ENCODE peak calls at places on chromosomes 12 and 14, in seven cellular contexts. Z is CD8-positive, alpha-beta memory T cell; M is thyroid gland; D is CD4-positive, CD25-positive, alpha-beta regulatory T cell; U is ascending aorta; O is pancreas; B is GM23248. X is an unnamed sample. For H3K9me3, the result is how much of the 10 kb centered on the place peaks cover.

GRCh38 chr14:35414365-35414764 is 9.8 kb upstream of the NFKBIA start:
- DNase-seq in Z (no peak), M (no peak), D (no peak), U (no peak), O (no peak), B (peak), X (no peak)

GRCh38 chr14:105162374-105162979 is 6.1 kb downstream of the JAG2 start:
- DNase-seq in Z (no peak), M (no peak), D (no peak), U (no peak), O (no peak), B (no peak), X (no peak)

GRCh38 chr12:3042394-3042793 is 34.8 kb upstream of the TSPAN9 start:
- DNase-seq in Z (no peak), M (no peak), D (no peak), U (no peak), O (no peak), B (no peak), X (no peak)

GRCh38 chr14:86257973-86258372 is 728.0 kb downstream of the FLRT2 start:
- DNase-seq in Z (no peak), M (no peak), D (no peak), U (no peak), O (no peak), B (no peak), X (no peak)

GRCh38 chr12:92977326-92977725 is 48.2 kb upstream of the EEA1 start:
- DNase-seq in Z (peak), M (no peak), D (no peak), U (no peak), O (no peak), B (no peak), X (no peak)

GRCh38 chr12:77062846-77063461 is 2.4 kb downstream of the E2F7 start:
- DNase-seq in Z (no peak), M (no peak), D (no peak), U (no peak), O (no peak), B (no peak), X (no peak)

GRCh38 chr12:6959376-6960290 is 8.5 kb downstream of the PTPN6 start:
- DNase-seq in Z (no peak), M (no peak), D (no peak), U (peak), O (no peak), B (no peak), X (peak)

GRCh38 chr12:7161811-7162210 is 27.7 kb upstream of the PEX5 start:
- DNase-seq in Z (no peak), M (no peak), D (no peak), U (no peak), O (no peak), B (peak), X (no peak)

GRCh38 chr12:92362109-92362508 is 216.5 kb upstream of the BTG1 start:
- DNase-seq in Z (no peak), M (no peak), D (no peak), U (no peak), O (no peak), B (no peak), X (no peak)

GRCh38 chr12:82919365-82920054 is 232.8 kb downstream of the TMTC2 start:
- DNase-seq in Z (no peak), M (no peak), D (no peak), U (no peak), O (no peak), B (no peak), X (no peak)

GRCh38 chr14:67371247-67372148 is 11.4 kb downstream of the EIF2S1 start:
- DNase-seq in Z (no peak), M (no peak), D (no peak), U (no peak), O (no peak), B (no peak), X (no peak)

GRCh38 chr14:76486251-76486743 is 110.4 kb downstream of the ESRRB start:
- DNase-seq in Z (no peak), M (peak), D (no peak), U (no peak), O (no peak), B (no peak), X (no peak)

DNA sequence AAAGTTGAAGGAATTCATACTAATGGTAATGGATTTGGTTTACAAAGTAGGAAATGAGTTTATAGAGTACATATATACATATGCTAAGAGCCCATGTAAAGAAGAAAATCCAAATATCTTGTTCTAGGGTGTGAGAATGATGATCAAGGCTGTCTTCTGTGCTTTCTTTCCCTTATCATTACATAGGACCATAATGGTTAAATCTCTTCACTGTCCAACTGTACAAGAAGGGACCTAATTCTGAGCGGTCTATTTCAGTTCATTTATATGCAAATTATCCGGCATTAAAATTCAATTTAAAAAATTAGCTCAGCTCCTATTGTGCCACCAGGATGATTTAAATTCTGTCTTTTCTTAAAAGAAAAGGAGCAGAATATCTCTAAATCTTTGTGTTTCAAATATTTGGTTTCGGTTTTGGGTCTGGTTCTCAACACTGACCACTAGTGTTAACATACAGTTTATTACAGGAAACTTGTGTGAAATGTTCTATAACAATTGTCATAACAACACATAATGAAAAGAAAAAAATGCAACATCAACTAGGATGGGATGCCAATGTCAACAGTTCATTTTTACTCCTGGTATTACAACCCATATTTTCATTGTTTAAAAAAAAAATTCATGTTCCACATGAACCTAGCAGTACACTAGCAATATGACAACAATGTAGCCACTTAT is 16.8 kb downstream of the OR4K1 start:
- DNase-seq in Z (no peak), M (no peak), D (peak), U (no peak), O (no peak), B (peak), X (no peak)
- H3K9me3 ChIP-seq in Z (under half), M (under half), D (under half), U (under half), O (under half), B (under half), X (under half)

GRCh38 chr12:31973818-31974217 is 14.6 kb downstream of the RESF1 start:
- DNase-seq in Z (no peak), M (no peak), D (no peak), U (no peak), O (no peak), B (no peak), X (no peak)

GRCh38 chr12:31966558-31967205 is 7.5 kb downstream of the RESF1 start:
- DNase-seq in Z (peak), M (no peak), D (no peak), U (no peak), O (no peak), B (no peak), X (no peak)

GRCh38 chr12:31967569-31967968 is 8.4 kb downstream of the RESF1 start:
- DNase-seq in Z (peak), M (no peak), D (no peak), U (no peak), O (no peak), B (no peak), X (no peak)

GRCh38 chr12:31974673-31975072 is 15.5 kb downstream of the RESF1 start:
- DNase-seq in Z (no peak), M (no peak), D (no peak), U (no peak), O (no peak), B (no peak), X (no peak)

GRCh38 chr12:31970199-31970598 is 11.0 kb downstream of the RESF1 start:
- DNase-seq in Z (no peak), M (no peak), D (no peak), U (no peak), O (no peak), B (no peak), X (no peak)
- H3K9me3 ChIP-seq in Z (under half), M (under half), D (under half), U (under half), O (under half), B (under half), X (under half)

DNA sequence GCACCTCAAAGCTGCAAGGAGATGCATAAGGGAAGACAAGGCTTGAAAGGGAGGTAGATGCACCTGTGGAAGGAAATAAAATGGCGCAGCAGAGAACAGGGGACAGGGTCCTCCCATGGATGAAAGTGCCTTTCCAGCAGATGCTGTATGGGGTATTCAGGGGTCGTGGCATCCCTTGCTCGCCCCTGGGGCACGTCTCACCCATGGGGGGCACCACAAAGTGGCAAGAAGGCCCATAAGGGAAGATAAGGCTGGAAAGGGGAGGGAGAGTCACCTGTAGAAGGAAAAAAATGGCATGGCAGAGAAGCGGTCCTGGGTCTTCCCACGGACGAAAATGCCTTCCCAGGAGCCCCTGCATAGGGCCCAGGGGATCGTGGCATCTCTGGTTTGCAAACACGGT is 265.1 kb downstream of the ALG10 start:
- DNase-seq in Z (no peak), M (peak), D (no peak), U (no peak), O (no peak), B (no peak), X (no peak)
- H3K9me3 ChIP-seq in Z (under half), M (under half), D (half or more), U (under half), O (under half), B (under half), X (under half)

DNA sequence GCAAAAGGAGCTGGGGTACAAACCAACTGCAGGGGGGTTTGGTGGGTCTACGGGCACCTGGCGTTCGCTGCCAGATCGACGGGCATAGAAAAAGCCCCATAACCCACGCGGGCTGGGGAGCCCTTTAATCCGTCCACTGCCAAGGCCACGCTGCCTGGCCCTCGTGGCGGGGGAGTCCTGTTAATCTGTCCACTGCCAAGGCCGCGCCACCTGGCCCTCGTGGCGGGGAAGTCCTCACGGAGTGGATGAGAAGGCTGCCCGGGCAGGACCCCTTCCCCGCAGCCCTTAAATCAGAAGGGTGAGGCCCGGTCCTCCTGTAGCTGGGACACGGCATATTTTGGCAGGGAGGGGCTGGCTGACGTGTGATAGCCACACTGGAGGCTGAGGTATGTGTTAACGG is 86.1 kb downstream of the NOC4L start:
- DNase-seq in Z (no peak), M (no peak), D (no peak), U (no peak), O (no peak), B (no peak), X (no peak)
- H3K9me3 ChIP-seq in Z (under half), M (under half), D (under half), U (under half), O (under half), B (under half), X (under half)

DNA sequence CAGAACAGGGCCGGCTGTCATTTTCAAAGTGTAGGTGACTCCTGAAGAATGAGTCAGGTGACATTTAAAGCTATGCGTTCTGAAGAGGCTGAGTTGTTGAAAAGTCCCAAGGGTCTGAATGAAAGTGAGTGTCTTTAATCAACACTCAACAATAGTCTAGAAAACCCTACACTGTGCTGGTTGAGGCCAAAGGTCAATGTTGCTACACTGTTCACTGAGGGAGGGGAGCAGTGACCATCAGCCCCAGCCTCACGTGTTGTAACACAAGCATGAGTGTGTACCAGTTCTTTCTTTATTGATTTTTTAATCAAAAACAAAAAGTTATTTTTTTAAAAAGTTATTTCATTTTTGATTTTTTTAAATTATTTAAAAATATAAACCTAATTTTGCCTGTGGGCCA is 418.8 kb upstream of the LRFN5 start:
- DNase-seq in Z (no peak), M (no peak), D (no peak), U (no peak), O (no peak), B (no peak), X (no peak)
- H3K9me3 ChIP-seq in Z (under half), M (under half), D (under half), U (under half), O (under half), B (under half), X (under half)

DNA sequence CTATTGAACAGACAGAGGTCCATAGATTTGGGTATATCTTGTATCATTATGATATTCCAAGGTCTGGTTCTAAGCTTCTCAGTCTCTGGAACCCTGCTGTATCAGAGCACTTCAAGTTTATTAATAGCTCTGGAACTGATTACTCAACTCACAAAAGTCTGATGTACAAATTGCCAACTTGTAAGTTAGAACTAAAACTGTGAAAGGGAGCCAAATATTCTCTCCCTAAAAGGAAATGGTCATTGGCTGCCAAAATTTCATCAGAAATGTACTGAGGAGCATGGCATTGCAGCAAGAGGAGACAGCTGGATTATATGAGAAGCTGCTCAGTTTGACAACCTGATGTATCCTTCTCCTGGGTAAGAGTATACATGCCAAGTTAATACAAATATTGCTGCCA is 828.8 kb upstream of the SEL1L start:
- DNase-seq in Z (no peak), M (no peak), D (no peak), U (no peak), O (no peak), B (no peak), X (no peak)
- H3K9me3 ChIP-seq in Z (under half), M (under half), D (under half), U (under half), O (under half), B (under half), X (under half)